ENCODE peak calls at places on chromosomes 13 and 19, in four cellular contexts. N, O, U and B are unnamed samples.
A peak's percentile ranks its signal among the peaks of the same experiment; 100 is the strongest.

GRCh38 chr13:51249767-51250741 is 27.9 kb downstream of the FAM124A start:
- DNase-seq in N (no peak), O (peak; percentile 13), U (no peak), B (no peak)

GRCh38 chr19:32351807-32352630 is 6.6 kb downstream of the ZNF507 start:
- DNase-seq in O (no peak), U (no peak), N (no peak), B (no peak)

GRCh38 chr13:20035130-20035529 is 76.6 kb downstream of the ZMYM2 start:
- DNase-seq in O (no peak), N (peak; percentile 26), U (peak; percentile 19), B (no peak)

GRCh38 chr13:114008964-114009589 is 35.2 kb upstream of the C13orf46 start:
- DNase-seq in U (no peak), O (no peak), N (no peak), B (no peak)

GRCh38 chr13:66424417-66424816 is 805.7 kb downstream of the PCDH9 start:
- DNase-seq in U (no peak), O (no peak), N (no peak), B (no peak)

GRCh38 chr19:47272448-47273312 is 2.0 kb upstream of the INAFM1 start:
- DNase-seq in O (no peak), U (peak; percentile 84), N (no peak), B (no peak)

GRCh38 chr13:22883262-22883840 is 297.4 kb upstream of the SGCG start:
- DNase-seq in N (no peak), U (no peak), O (no peak), B (peak; percentile 21)

GRCh38 chr13:70523622-70524021 is 415.4 kb upstream of the KLHL1 start:
- DNase-seq in N (no peak), O (no peak), U (no peak), B (no peak)

GRCh38 chr19:19185853-19186728 is 5.9 kb downstream of the BORCS8 start:
- DNase-seq in O (peak; percentile 68), N (peak; percentile 61), U (peak; percentile 86), B (no peak)

GRCh38 chr13:113001251-113002140 is 32.5 kb downstream of the MCF2L start:
- DNase-seq in O (peak; percentile 47), U (no peak), N (no peak), B (no peak)

GRCh38 chr13:25943666-25944065 is 108.2 kb downstream of the SHISA2 start:
- DNase-seq in N (no peak), U (no peak), O (peak; percentile 5), B (no peak)

GRCh38 chr19:13010038-13010991 is 15.0 kb downstream of the NFIX start:
- DNase-seq in N (no peak), O (no peak), U (no peak), B (no peak)

GRCh38 chr19:33333615-33334014 is 31.3 kb upstream of the CEBPA start:
- DNase-seq in U (no peak), N (no peak), O (peak; percentile 53), B (no peak)

GRCh38 chr13:73938375-73939070 is 195.7 kb downstream of the KLF12 start:
- DNase-seq in N (peak; percentile 52), U (no peak), O (no peak), B (no peak)

GRCh38 chr19:19406878-19407639 is 1.6 kb downstream of the GATAD2A start:
- DNase-seq in O (peak; percentile 42), N (peak; percentile 53), U (peak; percentile 62), B (no peak)

GRCh38 chr13:53405616-53406015 is 377.0 kb downstream of the OLFM4 start:
- DNase-seq in N (peak; percentile 0), O (peak; percentile 2), U (no peak), B (no peak)

GRCh38 chr13:79973533-79973963 is 367.4 kb downstream of the SPRY2 start:
- DNase-seq in N (peak; percentile 27), U (peak; percentile 3), O (no peak), B (no peak)

GRCh38 chr13:46684287-46685001 is 112.5 kb downstream of the ESD start:
- DNase-seq in N (no peak), U (no peak), O (peak; percentile 86), B (no peak)

GRCh38 chr13:101624981-101625380 is 172.5 kb downstream of the ITGBL1 start:
- DNase-seq in U (no peak), O (no peak), N (no peak), B (no peak)

GRCh38 chr13:101627556-101627943 is 175.1 kb downstream of the ITGBL1 start:
- DNase-seq in N (peak; percentile 15), O (no peak), U (no peak), B (no peak)

GRCh38 chr13:101626925-101627555 is 174.6 kb downstream of the ITGBL1 start:
- DNase-seq in U (no peak), O (no peak), N (no peak), B (peak; percentile 57)

GRCh38 chr13:101623469-101624209 is 171.2 kb downstream of the ITGBL1 start:
- DNase-seq in O (peak; percentile 0), U (no peak), N (peak; percentile 35), B (no peak)

GRCh38 chr13:101624210-101624922 is 171.9 kb downstream of the ITGBL1 start:
- DNase-seq in O (no peak), U (no peak), N (no peak), B (no peak)
- TF ChIP-seq POLR2AphosphoS2 in O (no peak), U (no peak), N (no peak), B (no peak)

GRCh38 chr13:61413572-61413971 is 2.1 kb downstream of the PCDH20 start:
- DNase-seq in O (no peak), N (no peak), U (no peak), B (no peak)

GRCh38 chr13:61410669-61411297 is 4.9 kb downstream of the PCDH20 start:
- DNase-seq in N (peak; percentile 8), U (peak; percentile 4), O (peak; percentile 5), B (no peak)

GRCh38 chr13:61406275-61406674 is 9.4 kb downstream of the PCDH20 start:
- DNase-seq in U (no peak), N (no peak), O (no peak), B (no peak)

GRCh38 chr13:61414136-61414535 is 1.5 kb downstream of the PCDH20 start:
- DNase-seq in O (no peak), U (no peak), N (no peak), B (no peak)

DNA sequence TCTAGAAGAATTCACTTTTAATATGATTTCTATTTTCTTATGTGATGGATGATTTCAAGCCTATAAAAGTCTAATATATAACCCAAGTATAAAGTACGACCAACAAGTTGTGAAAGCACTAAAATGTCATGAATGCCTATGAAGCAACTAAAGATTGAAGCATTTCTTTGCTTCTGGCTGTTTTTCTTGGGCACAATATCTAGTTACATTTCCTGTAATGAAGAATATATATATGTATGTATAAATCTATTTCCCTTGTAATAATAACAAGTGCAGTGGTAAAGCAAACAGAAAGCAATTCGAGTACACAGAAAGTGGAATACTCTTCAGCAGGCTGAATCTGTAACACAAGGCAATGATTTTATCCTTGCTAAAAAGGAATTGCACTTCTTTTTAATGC is 5.4 kb downstream of the PCDH20 start:
- DNase-seq in O (no peak), U (no peak), N (no peak), B (no peak)
- TF ChIP-seq POLR2AphosphoS2 in O (no peak), U (no peak), N (no peak), B (no peak)

GRCh38 chr19:11050323-11051114 is 38.7 kb upstream of the LDLR start:
- DNase-seq in U (no peak), N (no peak), O (no peak), B (no peak)

GRCh38 chr19:11054200-11054599 is 35.1 kb upstream of the LDLR start:
- DNase-seq in N (no peak), O (no peak), U (no peak), B (no peak)

GRCh38 chr19:11054628-11055027 is 34.6 kb upstream of the LDLR start:
- DNase-seq in U (no peak), N (no peak), O (no peak), B (no peak)

GRCh38 chr19:11047856-11048255 is 41.4 kb upstream of the LDLR start:
- DNase-seq in N (no peak), O (no peak), U (no peak), B (no peak)

DNA sequence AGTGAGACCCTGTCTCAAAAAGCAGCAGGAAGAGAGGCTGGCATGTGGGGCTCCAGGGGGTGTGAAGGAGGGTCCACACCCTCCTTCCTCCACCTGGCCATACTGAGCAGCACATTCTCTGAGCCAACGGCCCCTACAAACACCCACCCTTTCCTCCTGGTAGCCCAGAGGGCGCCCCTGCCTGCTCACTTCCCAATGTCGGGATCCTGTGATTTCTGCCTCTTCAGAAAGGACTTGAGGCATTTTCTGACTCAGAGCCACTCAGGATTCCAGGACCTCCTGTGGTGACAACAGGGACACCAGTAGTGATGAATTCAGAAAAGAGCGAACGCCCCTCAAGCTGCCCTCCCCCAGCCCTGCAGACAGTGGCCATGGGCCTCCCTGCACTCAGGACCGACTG is 36.9 kb upstream of the LDLR start:
- DNase-seq in O (no peak), N (no peak), U (no peak), B (no peak)
- TF ChIP-seq POLR2AphosphoS2 in O (no peak), N (no peak), U (no peak), B (no peak)

GRCh38 chr19:15195987-15196682 is 4.7 kb downstream of the NOTCH3 start:
- DNase-seq in O (no peak), N (no peak), U (no peak), B (no peak)
- TF ChIP-seq POLR2AphosphoS2 in O (no peak), N (no peak), U (no peak), B (no peak)

GRCh38 chr13:30739646-30740642 is 4.6 kb downstream of the ALOX5AP start:
- DNase-seq in U (peak; percentile 8), N (peak; percentile 11), O (no peak), B (peak; percentile 76)
- TF ChIP-seq POLR2AphosphoS2 in U (no peak), N (no peak), O (no peak), B (no peak)

DNA sequence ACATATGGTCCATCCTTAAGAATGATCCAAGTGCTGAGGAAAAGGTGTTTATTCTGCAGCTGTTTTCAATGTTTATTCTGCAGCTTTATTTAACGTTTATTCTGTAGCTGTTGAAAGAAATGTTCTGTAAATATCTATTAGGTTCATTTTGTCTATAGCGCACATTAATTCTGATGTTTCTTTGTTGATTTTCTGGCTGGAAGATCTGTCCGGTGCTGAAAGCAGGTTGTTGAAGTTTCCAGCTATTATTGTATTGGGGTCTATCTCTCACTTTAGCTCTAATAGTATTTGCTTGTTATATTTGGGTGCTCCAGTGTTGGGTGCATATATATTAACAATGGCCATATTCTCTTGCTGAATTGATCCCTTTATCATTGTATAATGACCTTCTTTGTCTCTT is 20.2 kb downstream of the CD70 start:
- DNase-seq in O (no peak), N (no peak), U (no peak), B (no peak)
- TF ChIP-seq POLR2AphosphoS2 in O (no peak), N (no peak), U (no peak), B (no peak)

GRCh38 chr19:11964858-11965645 is at the start of gene ZNF763:
- DNase-seq in O (peak; percentile 60), U (no peak), N (no peak), B (peak; percentile 79)

GRCh38 chr19:11963566-11964355 is 1.1 kb upstream of the ZNF763 start:
- DNase-seq in U (peak; percentile 70), O (peak; percentile 56), N (no peak), B (peak; percentile 31)

GRCh38 chr19:11970174-11970573 is 5.3 kb downstream of the ZNF763 start:
- DNase-seq in O (no peak), U (no peak), N (no peak), B (no peak)

GRCh38 chr19:11964496-11964857 is 363 bp upstream of the ZNF763 start:
- DNase-seq in O (peak; percentile 17), N (no peak), U (no peak), B (no peak)
- TF ChIP-seq POLR2AphosphoS2 in O (no peak), N (no peak), U (no peak), B (no peak)